ENCODE peak calls at places on chromosomes 2 and 18, in six cellular contexts. One of them, this sample, is unnamed.

GRCh38 chr2:191635333-191636234 is 42.4 kb upstream of the NABP1 start:
- DNase-seq in nephron progenitor cell: no peak
- DNase-seq in pons: no peak
- DNase-seq in EL: peak; percentile 93
- DNase-seq in NB4: no peak
- DNase-seq in foreskin keratinocyte: peak; percentile 63
- DNase-seq in this sample: no peak

GRCh38 chr2:206271066-206271465 is 3.4 kb upstream of the ZDBF2 start:
- DNase-seq in nephron progenitor cell: no peak
- DNase-seq in pons: no peak
- DNase-seq in EL: no peak
- DNase-seq in NB4: no peak
- DNase-seq in foreskin keratinocyte: no peak
- DNase-seq in this sample: no peak

GRCh38 chr18:48862678-48863270 is 88.0 kb downstream of the SMAD7 start:
- DNase-seq in nephron progenitor cell: no peak
- DNase-seq in pons: no peak
- DNase-seq in EL: no peak
- DNase-seq in NB4: no peak
- DNase-seq in foreskin keratinocyte: no peak
- DNase-seq in this sample: no peak

GRCh38 chr18:49861659-49862058 is 48.3 kb upstream of the ACAA2 start:
- DNase-seq in nephron progenitor cell: no peak
- DNase-seq in pons: peak; percentile 34
- DNase-seq in EL: no peak
- DNase-seq in NB4: peak; percentile 21
- DNase-seq in foreskin keratinocyte: no peak
- DNase-seq in this sample: no peak

GRCh38 chr18:23853448-23854210 is 160.9 kb upstream of the TTC39C start:
- DNase-seq in nephron progenitor cell: no peak
- DNase-seq in pons: no peak
- DNase-seq in EL: no peak
- DNase-seq in NB4: no peak
- DNase-seq in foreskin keratinocyte: no peak
- DNase-seq in this sample: no peak

GRCh38 chr2:30705711-30706533 is 101.3 kb downstream of the CAPN13 start:
- DNase-seq in nephron progenitor cell: no peak
- DNase-seq in pons: no peak
- DNase-seq in EL: no peak
- DNase-seq in NB4: no peak
- DNase-seq in foreskin keratinocyte: no peak
- DNase-seq in this sample: no peak

GRCh38 chr2:20108655-20109396 is 57.4 kb upstream of the LAPTM4A start:
- DNase-seq in nephron progenitor cell: no peak
- DNase-seq in pons: no peak
- DNase-seq in EL: peak; percentile 38
- DNase-seq in NB4: peak; percentile 62
- DNase-seq in foreskin keratinocyte: no peak
- DNase-seq in this sample: no peak

GRCh38 chr2:181742908-181743722 is 62.8 kb upstream of the NEUROD1 start:
- DNase-seq in nephron progenitor cell: peak; percentile 16
- DNase-seq in pons: peak; percentile 83
- DNase-seq in EL: peak; percentile 65
- DNase-seq in NB4: peak; percentile 68
- DNase-seq in foreskin keratinocyte: peak; percentile 55
- DNase-seq in this sample: peak; percentile 35

GRCh38 chr18:55137602-55138001 is 178.3 kb upstream of the CCDC68 start:
- DNase-seq in nephron progenitor cell: no peak
- DNase-seq in pons: no peak
- DNase-seq in EL: no peak
- DNase-seq in NB4: no peak
- DNase-seq in foreskin keratinocyte: no peak
- DNase-seq in this sample: no peak

GRCh38 chr2:11851881-11852280 is 105.4 kb downstream of the LPIN1 start:
- DNase-seq in nephron progenitor cell: no peak
- DNase-seq in pons: no peak
- DNase-seq in EL: no peak
- DNase-seq in NB4: no peak
- DNase-seq in foreskin keratinocyte: peak; percentile 82
- DNase-seq in this sample: no peak

GRCh38 chr18:58896268-58896667 is 31.6 kb downstream of the ZNF532 start:
- DNase-seq in nephron progenitor cell: no peak
- DNase-seq in pons: no peak
- DNase-seq in EL: no peak
- DNase-seq in NB4: no peak
- DNase-seq in foreskin keratinocyte: no peak
- DNase-seq in this sample: no peak

GRCh38 chr2:234133004-234133403 is 82.5 kb downstream of the SPP2 start:
- DNase-seq in nephron progenitor cell: no peak
- DNase-seq in pons: no peak
- DNase-seq in EL: peak; percentile 70
- DNase-seq in NB4: no peak
- DNase-seq in foreskin keratinocyte: peak; percentile 99
- DNase-seq in this sample: no peak

GRCh38 chr2:231526341-231527090 is 3.7 kb downstream of the NMUR1 start:
- DNase-seq in nephron progenitor cell: no peak
- DNase-seq in pons: no peak
- DNase-seq in EL: no peak
- DNase-seq in NB4: no peak
- DNase-seq in foreskin keratinocyte: no peak
- DNase-seq in this sample: no peak

GRCh38 chr2:95314964-95315611 is 17.9 kb downstream of the KCNIP3 start:
- DNase-seq in nephron progenitor cell: peak; percentile 47
- DNase-seq in pons: peak; percentile 59
- DNase-seq in EL: peak; percentile 63
- DNase-seq in NB4: peak; percentile 40
- DNase-seq in foreskin keratinocyte: peak; percentile 58
- DNase-seq in this sample: peak; percentile 85

GRCh38 chr2:96353032-96353561 is 17.5 kb downstream of the NCAPH start:
- DNase-seq in nephron progenitor cell: no peak
- DNase-seq in pons: peak; percentile 40
- DNase-seq in EL: peak; percentile 26
- DNase-seq in NB4: no peak
- DNase-seq in foreskin keratinocyte: no peak
- DNase-seq in this sample: peak; percentile 30

GRCh38 chr2:129828829-129829228 is 150.6 kb upstream of the RAB6C start:
- DNase-seq in nephron progenitor cell: no peak
- DNase-seq in pons: no peak
- DNase-seq in EL: no peak
- DNase-seq in NB4: no peak
- DNase-seq in foreskin keratinocyte: no peak
- DNase-seq in this sample: no peak

GRCh38 chr2:67702284-67702683 is 305.2 kb downstream of the ETAA1 start:
- DNase-seq in nephron progenitor cell: no peak
- DNase-seq in pons: no peak
- DNase-seq in EL: no peak
- DNase-seq in NB4: no peak
- DNase-seq in foreskin keratinocyte: no peak
- DNase-seq in this sample: peak; percentile 51

GRCh38 chr2:239978381-239978780 is 46.8 kb downstream of the NDUFA10 start:
- DNase-seq in nephron progenitor cell: no peak
- DNase-seq in pons: no peak
- DNase-seq in EL: no peak
- DNase-seq in NB4: peak; percentile 97
- DNase-seq in foreskin keratinocyte: no peak
- DNase-seq in this sample: no peak

GRCh38 chr2:11395389-11395788 is 51.0 kb upstream of the ROCK2 start:
- DNase-seq in nephron progenitor cell: no peak
- DNase-seq in pons: no peak
- DNase-seq in EL: no peak
- DNase-seq in NB4: no peak
- DNase-seq in foreskin keratinocyte: no peak
- DNase-seq in this sample: no peak

GRCh38 chr2:107633580-107634147 is 193.0 kb upstream of the RGPD4 start:
- DNase-seq in nephron progenitor cell: no peak
- DNase-seq in pons: no peak
- DNase-seq in EL: peak; percentile 86
- DNase-seq in NB4: peak; percentile 80
- DNase-seq in foreskin keratinocyte: peak; percentile 89
- DNase-seq in this sample: no peak

GRCh38 chr2:128095201-128095600 is 4.2 kb downstream of the UGGT1 start:
- DNase-seq in nephron progenitor cell: no peak
- DNase-seq in pons: no peak
- DNase-seq in EL: no peak
- DNase-seq in NB4: no peak
- DNase-seq in foreskin keratinocyte: no peak
- DNase-seq in this sample: no peak